ENCODE peak calls at places on chromosome 22, in ten cellular contexts. E is transverse colon, J is non-pigmented ciliary epithelial cell, D is C1 segment of cervical spinal cord, W is AG08396, S is DMS153, U is aorta, I is neuronal stem cell, T is substantia nigra, K is SW 1271. Z is an unnamed sample.

GRCh38 chr22:42613869-42614268 is 814 bp downstream of the POLDIP3 start:
- DNase-seq in E (no peak), J (no peak), D (peak; percentile 12), W (no peak), S (no peak), U (peak; percentile 61), I (no peak), T (no peak), K (no peak), Z (no peak)

GRCh38 chr22:38750638-38751037 is 5.2 kb downstream of the SUN2 start:
- DNase-seq in E (no peak), J (no peak), D (no peak), W (no peak), S (no peak), U (no peak), I (no peak), T (no peak), K (no peak), Z (no peak)

GRCh38 chr22:29190915-29191314 is 14.8 kb upstream of the EMID1 start:
- DNase-seq in E (no peak), J (no peak), D (no peak), W (no peak), S (no peak), U (no peak), I (no peak), T (no peak), K (no peak), Z (no peak)

GRCh38 chr22:30933457-30933856 is 35.1 kb downstream of the MORC2 start:
- DNase-seq in E (no peak), J (no peak), D (no peak), W (no peak), S (no peak), U (no peak), I (no peak), T (no peak), K (no peak), Z (no peak)

GRCh38 chr22:20395897-20396287 is 1.9 kb downstream of the ZNF74 start:
- DNase-seq in E (no peak), J (no peak), D (no peak), W (no peak), S (no peak), U (no peak), I (no peak), T (no peak), K (no peak), Z (no peak)

GRCh38 chr22:17266261-17266971 is 47.2 kb upstream of the ADA2 start:
- DNase-seq in E (peak; percentile 76), J (no peak), D (no peak), W (no peak), S (peak; percentile 45), U (no peak), I (peak; percentile 83), T (no peak), K (no peak), Z (no peak)

GRCh38 chr22:24315367-24315781 is 44.7 kb downstream of the SPECC1L start:
- DNase-seq in E (no peak), J (no peak), D (no peak), W (peak; percentile 24), S (peak; percentile 26), U (no peak), I (no peak), T (no peak), K (no peak), Z (no peak)

GRCh38 chr22:16915711-16916110 is 90.5 kb upstream of the XKR3 start:
- DNase-seq in E (no peak), J (no peak), D (no peak), W (no peak), S (no peak), U (no peak), I (no peak), T (no peak), K (no peak), Z (no peak)

GRCh38 chr22:32926600-32926999 is 125.1 kb downstream of the TIMP3 start:
- DNase-seq in E (no peak), J (no peak), D (no peak), W (peak; percentile 39), S (no peak), U (no peak), I (no peak), T (no peak), K (no peak), Z (no peak)

GRCh38 chr22:35446365-35446764 is 46.4 kb downstream of the MCM5 start:
- DNase-seq in E (peak; percentile 57), J (peak; percentile 84), D (no peak), W (peak; percentile 75), S (no peak), U (no peak), I (no peak), T (no peak), K (no peak), Z (peak; percentile 20)

GRCh38 chr22:23249506-23250423 is 69.5 kb downstream of the BCR start:
- DNase-seq in E (no peak), J (no peak), D (no peak), W (no peak), S (no peak), U (no peak), I (no peak), T (no peak), K (no peak), Z (no peak)

GRCh38 chr22:37708580-37709444 is 12.0 kb downstream of the TRIOBP start:
- DNase-seq in E (no peak), J (no peak), D (no peak), W (no peak), S (peak; percentile 32), U (peak; percentile 77), I (no peak), T (no peak), K (no peak), Z (no peak)

GRCh38 chr22:37626144-37626543 is 13.3 kb upstream of the SH3BP1 start:
- DNase-seq in E (peak; percentile 68), J (no peak), D (no peak), W (no peak), S (no peak), U (peak; percentile 86), I (no peak), T (no peak), K (no peak), Z (no peak)

GRCh38 chr22:29603358-29604191 is at the start of gene NF2:
- DNase-seq in E (peak; percentile 99), J (peak; percentile 98), D (peak; percentile 92), W (peak; percentile 99), S (peak; percentile 98), U (peak; percentile 99), I (peak; percentile 99), T (peak; percentile 69), K (peak; percentile 91), Z (peak; percentile 98)

GRCh38 chr22:19566599-19567382 is 42.6 kb upstream of the CLDN5 start:
- DNase-seq in E (no peak), J (no peak), D (no peak), W (no peak), S (no peak), U (no peak), I (no peak), T (no peak), K (no peak), Z (no peak)